ENCODE peak calls at places on chromosomes 1 and 21, in seven cellular contexts. O is neuronal stem cell, H is H9, D is mesendoderm, L is IMR-90, K is H1, V is trophoblast cell. Z is an unnamed sample.

GRCh38 chr1:112706505-112707216 is at the start of gene RHOC:
- DNase-seq in D (peak), O (peak), H (peak), K (peak), L (peak), V (peak), Z (peak)

GRCh38 chr1:151494741-151495281 is 16.4 kb upstream of the CGN start:
- DNase-seq in V (no peak), D (peak), H (no peak), K (no peak), O (no peak), L (peak), Z (peak)

GRCh38 chr1:36321119-36321951 is 2.1 kb downstream of the EVA1B start:
- DNase-seq in V (peak), O (peak), H (peak), D (peak), L (peak), K (peak), Z (peak)

GRCh38 chr1:180563013-180563827 is 4.5 kb downstream of the OVAAL start:
- DNase-seq in V (no peak), O (no peak), L (peak), K (no peak), D (peak), H (no peak), Z (peak)

GRCh38 chr21:31557956-31558838 is 101.3 kb upstream of the SOD1 start:
- DNase-seq in K (peak), L (no peak), H (peak), V (peak), D (peak), O (peak), Z (peak)

GRCh38 chr1:230393722-230394121 is 32.4 kb downstream of the PGBD5 start:
- DNase-seq in K (no peak), V (no peak), L (no peak), D (no peak), H (no peak), O (no peak), Z (no peak)

GRCh38 chr1:18794561-18794960 is 64.9 kb downstream of the TAS1R2 start:
- DNase-seq in K (peak), D (peak), H (peak), L (no peak), V (no peak), O (no peak), Z (no peak)

GRCh38 chr1:109658533-109659051 is 2.7 kb downstream of the GSTM4 start:
- DNase-seq in K (no peak), D (no peak), L (no peak), H (no peak), V (peak), O (no peak), Z (no peak)

GRCh38 chr1:11888206-11888876 is 29.6 kb upstream of the NPPB start:
- DNase-seq in K (no peak), L (no peak), D (no peak), V (no peak), H (no peak), O (no peak), Z (no peak)

GRCh38 chr1:236156512-236157208 is 14.3 kb downstream of the GPR137B start:
- DNase-seq in K (no peak), L (no peak), O (no peak), V (peak), H (no peak), D (no peak), Z (no peak)

GRCh38 chr1:212754715-212755114 is 36.9 kb downstream of the NSL1 start:
- DNase-seq in V (no peak), D (peak), K (no peak), L (no peak), O (no peak), H (no peak), Z (peak)

GRCh38 chr1:178646821-178647220 is 78.2 kb upstream of the RALGPS2 start:
- DNase-seq in H (no peak), L (no peak), D (peak), O (no peak), K (no peak), V (no peak), Z (no peak)
- H4K8ac ChIP-seq in H (no peak), L (peak), D (no peak), O (no peak), K (no peak), V (no peak), Z (no peak)

GRCh38 chr1:119358661-119359060 is 9.9 kb upstream of the HAO2 start:
- DNase-seq in O (no peak), L (no peak), H (no peak), K (no peak), D (no peak), V (no peak), Z (no peak)

GRCh38 chr1:119361611-119362010 is 7.0 kb upstream of the HAO2 start:
- DNase-seq in O (no peak), H (no peak), D (no peak), V (no peak), K (no peak), L (no peak), Z (no peak)

GRCh38 chr1:119359730-119360129 is 8.9 kb upstream of the HAO2 start:
- DNase-seq in O (no peak), L (no peak), K (no peak), H (no peak), D (no peak), V (no peak), Z (no peak)

GRCh38 chr1:119363162-119363561 is 5.4 kb upstream of the HAO2 start:
- DNase-seq in V (no peak), L (no peak), K (no peak), D (no peak), O (no peak), H (no peak), Z (no peak)

GRCh38 chr1:119361205-119361604 is 7.4 kb upstream of the HAO2 start:
- DNase-seq in O (no peak), V (no peak), K (no peak), D (no peak), H (no peak), L (no peak), Z (no peak)
- H4K8ac ChIP-seq in O (no peak), V (no peak), K (no peak), D (no peak), H (no peak), L (no peak), Z (no peak)

DNA sequence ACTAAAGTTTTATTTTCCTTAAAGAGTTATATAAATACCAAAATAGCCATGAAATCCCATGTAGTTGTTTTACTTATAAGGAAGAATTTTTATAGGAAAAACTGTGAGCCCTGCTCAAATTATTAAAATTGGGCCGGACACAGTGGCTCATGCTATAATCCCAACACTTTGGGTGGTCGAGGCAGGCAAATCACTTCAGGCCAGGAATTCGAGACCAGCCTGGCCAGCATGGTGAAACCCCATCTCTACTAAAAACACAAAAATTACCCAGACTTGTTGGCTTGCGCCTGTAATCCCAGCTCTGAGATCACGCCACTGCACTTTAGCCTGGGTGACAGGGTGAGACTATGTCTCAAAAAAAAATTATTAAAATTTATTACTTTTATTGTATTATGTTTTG is 149.3 kb downstream of the MRPL39 start:
- DNase-seq in H (no peak), O (no peak), V (no peak), L (no peak), K (no peak), D (no peak), Z (no peak)
- H4K8ac ChIP-seq in H (no peak), O (no peak), V (no peak), L (no peak), K (no peak), D (no peak), Z (no peak)

GRCh38 chr1:83805921-83806320 is 193.0 kb downstream of the TTLL7 start:
- DNase-seq in K (no peak), H (no peak), O (no peak), L (no peak), V (no peak), D (no peak), Z (no peak)

GRCh38 chr1:83813571-83813970 is 185.4 kb downstream of the TTLL7 start:
- DNase-seq in L (no peak), H (no peak), K (no peak), O (no peak), D (no peak), V (no peak), Z (no peak)

GRCh38 chr1:83807792-83808191 is 191.1 kb downstream of the TTLL7 start:
- DNase-seq in L (no peak), H (no peak), O (no peak), K (no peak), D (no peak), V (no peak), Z (no peak)

GRCh38 chr1:83808536-83808935 is 190.4 kb downstream of the TTLL7 start:
- DNase-seq in K (no peak), V (no peak), O (no peak), H (no peak), D (no peak), L (no peak), Z (no peak)

DNA sequence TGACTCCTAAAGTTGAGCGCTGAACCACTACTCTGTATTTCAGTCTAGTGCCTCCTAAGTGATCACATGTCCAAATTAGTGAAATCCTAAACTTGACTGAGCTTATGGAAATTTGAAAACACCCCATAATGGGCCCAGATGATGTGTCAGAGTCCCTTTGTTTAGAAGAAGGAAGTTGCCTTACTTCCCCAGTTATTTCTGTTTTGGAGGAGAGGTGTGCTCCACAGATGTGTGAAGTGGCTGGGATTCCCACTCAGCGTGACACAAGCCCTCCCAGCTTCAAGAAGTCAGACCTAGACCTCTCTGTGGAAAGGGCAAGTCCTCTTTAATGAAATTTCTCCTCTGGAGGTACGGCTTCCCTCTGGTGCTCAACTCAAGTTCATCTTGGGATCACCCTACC is 188.8 kb downstream of the TTLL7 start:
- DNase-seq in L (no peak), V (no peak), D (no peak), H (no peak), K (no peak), O (no peak), Z (no peak)
- H4K8ac ChIP-seq in L (no peak), V (no peak), D (no peak), H (no peak), K (no peak), O (no peak), Z (no peak)

GRCh38 chr1:33512612-33513011 is 40.2 kb downstream of the ZSCAN20 start:
- DNase-seq in V (no peak), K (no peak), D (no peak), L (no peak), O (no peak), H (no peak), Z (no peak)
- H4K8ac ChIP-seq in V (no peak), K (no peak), D (no peak), L (no peak), O (no peak), H (no peak), Z (no peak)

GRCh38 chr1:211382182-211382713 is 55.6 kb downstream of the TRAF5 start:
- DNase-seq in K (no peak), V (no peak), L (no peak), H (no peak), D (no peak), O (no peak), Z (no peak)
- H4K8ac ChIP-seq in K (no peak), V (peak), L (peak), H (no peak), D (no peak), O (no peak), Z (no peak)

DNA sequence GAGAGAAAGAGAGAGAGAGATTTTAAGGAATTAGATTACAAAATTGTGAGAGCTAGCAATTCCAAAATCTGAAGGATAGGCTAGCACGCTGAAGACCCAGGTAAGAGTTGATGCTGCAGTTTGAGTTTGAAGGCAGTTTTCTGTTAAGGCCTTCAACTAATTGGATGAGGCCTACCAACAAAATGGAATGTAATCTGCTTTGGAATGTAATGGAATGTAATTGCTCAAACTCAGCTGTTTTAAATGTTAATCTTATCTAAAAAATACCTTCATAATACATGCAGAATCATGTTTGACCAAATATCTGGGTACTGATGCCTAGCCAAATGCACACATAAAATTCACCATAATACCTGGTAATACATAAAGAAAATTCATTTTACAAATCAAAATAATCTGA is 976.1 kb downstream of the LTN1 start:
- DNase-seq in D (peak), O (peak), L (peak), V (no peak), H (no peak), K (no peak), Z (no peak)
- H4K8ac ChIP-seq in D (no peak), O (no peak), L (no peak), V (no peak), H (no peak), K (no peak), Z (no peak)

Z was measured in mesenchymal stem cell.